ENCODE peak calls at places on chromosomes 6 and 20, in seven cellular contexts. M is T follicular helper cell; J is activated CD4-positive, alpha-beta T cell treated with anti-CD3 and anti-CD28 coated beads, Interleukin-2, amount 10 ng/mL, durations not matched to agents 7 days and 5 days; F is stimulated activated CD4-positive, alpha-beta T cell treated with anti-CD3 and anti-CD28 coated beads, Interleukin-15, amount 100 ng/mL, for 24 hours; I is astrocyte of the spinal cord; H is NCI-H146; W is NCI-H526 treated with DMSO at 0.1 percent for 48 hours. V is an unnamed sample.

GRCh38 chr6:8736046-8736877 is 300.9 kb upstream of the SLC35B3 start:
- DNase-seq in M (no peak), I (no peak), F (no peak), H (no peak), W (no peak), J (no peak), V (no peak)

GRCh38 chr6:116982401-116982800 is 105.4 kb downstream of the RFX6 start:
- DNase-seq in W (no peak), M (no peak), F (no peak), I (no peak), J (no peak), H (no peak), V (no peak)

GRCh38 chr20:63577317-63577894 is 3.4 kb upstream of the HELZ2 start:
- DNase-seq in I (no peak), H (no peak), W (no peak), F (no peak), J (no peak), M (no peak), V (no peak)

GRCh38 chr20:37524859-37525708 is 2.6 kb downstream of the BLCAP start:
- DNase-seq in F (peak; percentile 55), W (no peak), J (no peak), I (no peak), H (no peak), M (no peak), V (no peak)

GRCh38 chr20:23122959-23123655 is 37.0 kb upstream of the CD93 start:
- DNase-seq in I (no peak), H (no peak), W (no peak), J (no peak), M (no peak), F (no peak), V (no peak)

GRCh38 chr20:63310265-63310971 is 17.4 kb downstream of the COL20A1 start:
- DNase-seq in M (no peak), F (no peak), H (no peak), I (no peak), W (no peak), J (no peak), V (no peak)

GRCh38 chr6:149234051-149234962 is 83.2 kb upstream of the TAB2 start:
- DNase-seq in W (no peak), I (peak; percentile 73), H (peak; percentile 12), F (peak; percentile 57), M (no peak), J (peak; percentile 39), V (no peak)

GRCh38 chr6:168385380-168385779 is 55.6 kb upstream of the SMOC2 start:
- DNase-seq in J (no peak), H (no peak), F (no peak), W (no peak), I (no peak), M (no peak), V (no peak)

GRCh38 chr6:156174026-156174880 is 602.9 kb upstream of the ARID1B start:
- DNase-seq in I (no peak), H (no peak), W (no peak), F (peak; percentile 61), J (no peak), M (no peak), V (no peak)

GRCh38 chr6:43247115-43247999 is 4.1 kb downstream of the TTBK1 start:
- DNase-seq in M (peak; percentile 72), H (peak; percentile 97), F (peak; percentile 92), W (peak; percentile 76), I (peak; percentile 34), J (peak; percentile 85), V (peak; percentile 79)

GRCh38 chr6:5078121-5078695 is 6.9 kb upstream of the PPP1R3G start:
- DNase-seq in W (no peak), J (no peak), M (no peak), H (no peak), I (no peak), F (no peak), V (no peak)

GRCh38 chr6:104633125-104633524 is 226.6 kb downstream of the HACE1 start:
- DNase-seq in W (no peak), H (no peak), F (no peak), J (no peak), I (no peak), M (no peak), V (no peak)

GRCh38 chr6:30689985-30690384 is 799 bp downstream of the NRM start:
- DNase-seq in I (no peak), F (no peak), H (no peak), W (no peak), J (no peak), M (no peak), V (no peak)

V was measured in stimulated activated naive CD4-positive, alpha-beta T cell.